ENCODE peak calls at places on chromosome 21, in six cellular contexts. P is progenitor cell of endocrine pancreas; H is foreskin melanocyte; D is suprapubic skin; K is GM04503; F is activated CD4-positive, alpha-beta T cell treated with anti-CD3 and anti-CD28 coated beads for 24 hours. C is an unnamed sample.
A peak's percentile ranks its signal among the peaks of the same experiment; 100 is the strongest.

GRCh38 chr21:43861716-43862115 is 3.3 kb upstream of the AGPAT3 start:
- DNase-seq in H (no peak), F (no peak), K (no peak), P (no peak), D (no peak), C (no peak)

GRCh38 chr21:46323227-46323709 is 402 bp downstream of the C21orf58 start:
- DNase-seq in D (no peak), H (no peak), K (no peak), F (no peak), P (no peak), C (no peak)

GRCh38 chr21:15289896-15290841 is 225.4 kb upstream of the NRIP1 start:
- DNase-seq in H (no peak), F (no peak), K (no peak), P (peak; percentile 47), D (no peak), C (no peak)

GRCh38 chr21:36282568-36283230 is 37.3 kb upstream of the MORC3 start:
- DNase-seq in D (no peak), P (no peak), F (no peak), K (no peak), H (no peak), C (no peak)

GRCh38 chr21:44989943-44990780 is 50.3 kb downstream of the SLX9 start:
- DNase-seq in D (no peak), P (no peak), F (no peak), H (no peak), K (no peak), C (no peak)

GRCh38 chr21:15774590-15774989 is 44.8 kb downstream of the USP25 start:
- DNase-seq in D (no peak), P (no peak), K (peak; percentile 32), F (no peak), H (no peak), C (no peak)

GRCh38 chr21:36104306-36105300 is 30.3 kb upstream of the CBR3 start:
- DNase-seq in H (peak; percentile 29), P (peak; percentile 15), F (peak; percentile 33), K (no peak), D (no peak), C (no peak)

GRCh38 chr21:46048926-46049889 is 48.7 kb upstream of the COL6A2 start:
- DNase-seq in D (peak; percentile 93), F (no peak), K (peak; percentile 100), P (no peak), H (no peak), C (peak; percentile 89)

GRCh38 chr21:36171741-36172331 is 15.2 kb downstream of the DOP1B start:
- DNase-seq in F (no peak), D (no peak), P (no peak), K (no peak), H (no peak), C (no peak)

GRCh38 chr21:41219498-41220207 is 51.7 kb downstream of the BACE2 start:
- DNase-seq in K (no peak), D (no peak), F (no peak), P (no peak), H (no peak), C (no peak)

GRCh38 chr21:32613436-32614043 is 1.4 kb upstream of the CFAP298 start:
- DNase-seq in H (no peak), P (no peak), F (no peak), D (no peak), K (no peak), C (no peak)

GRCh38 chr21:17673261-17674020 is 60.7 kb upstream of the BTG3 start:
- DNase-seq in P (no peak), F (no peak), D (no peak), K (no peak), H (peak; percentile 98), C (no peak)

GRCh38 chr21:35134299-35134698 is 85.2 kb upstream of the RUNX1 start:
- DNase-seq in H (no peak), P (no peak), K (no peak), F (no peak), D (no peak), C (no peak)